ENCODE peak calls at places on chromosome 3, in six cellular contexts. One of them, this sample, is unnamed.

GRCh38 chr3:40299721-40300335 is 9.7 kb upstream of the EIF1B start:
- DNase-seq in HFF-Myc: peak; percentile 50
- DNase-seq in heart right ventricle: no peak
- DNase-seq in NCI-H82: no peak
- DNase-seq in islet precursor cell: no peak
- DNase-seq in ecto neural progenitor cell: no peak
- DNase-seq in this sample: no peak

GRCh38 chr3:184562146-184562861 is 719 bp downstream of the EPHB3 start:
- DNase-seq in HFF-Myc: no peak
- DNase-seq in heart right ventricle: no peak
- DNase-seq in NCI-H82: peak; percentile 62
- DNase-seq in islet precursor cell: no peak
- DNase-seq in ecto neural progenitor cell: peak; percentile 68
- DNase-seq in this sample: no peak

GRCh38 chr3:168559012-168559411 is 463.3 kb upstream of the GOLIM4 start:
- DNase-seq in HFF-Myc: no peak
- DNase-seq in heart right ventricle: no peak
- DNase-seq in NCI-H82: no peak
- DNase-seq in islet precursor cell: no peak
- DNase-seq in ecto neural progenitor cell: no peak
- DNase-seq in this sample: no peak

GRCh38 chr3:139100821-139101220 is 56.1 kb upstream of the PRR23C start:
- DNase-seq in HFF-Myc: no peak
- DNase-seq in heart right ventricle: no peak
- DNase-seq in NCI-H82: no peak
- DNase-seq in islet precursor cell: no peak
- DNase-seq in ecto neural progenitor cell: no peak
- DNase-seq in this sample: no peak

GRCh38 chr3:28322464-28322863 is 26.1 kb upstream of the ZCWPW2 start:
- DNase-seq in HFF-Myc: no peak
- DNase-seq in heart right ventricle: no peak
- DNase-seq in NCI-H82: no peak
- DNase-seq in islet precursor cell: no peak
- DNase-seq in ecto neural progenitor cell: no peak
- DNase-seq in this sample: no peak

GRCh38 chr3:14915636-14916222 is 31.7 kb upstream of the NR2C2 start:
- DNase-seq in HFF-Myc: no peak
- DNase-seq in heart right ventricle: no peak
- DNase-seq in NCI-H82: no peak
- DNase-seq in islet precursor cell: peak; percentile 37
- DNase-seq in ecto neural progenitor cell: no peak
- DNase-seq in this sample: no peak

GRCh38 chr3:31055757-31056156 is 161.3 kb upstream of the GADL1 start:
- DNase-seq in HFF-Myc: no peak
- DNase-seq in heart right ventricle: no peak
- DNase-seq in NCI-H82: no peak
- DNase-seq in islet precursor cell: no peak
- DNase-seq in ecto neural progenitor cell: no peak
- DNase-seq in this sample: no peak

GRCh38 chr3:18988619-18989229 is 159.6 kb upstream of the KCNH8 start:
- DNase-seq in HFF-Myc: no peak
- DNase-seq in heart right ventricle: no peak
- DNase-seq in NCI-H82: peak; percentile 67
- DNase-seq in islet precursor cell: no peak
- DNase-seq in ecto neural progenitor cell: no peak
- DNase-seq in this sample: no peak

GRCh38 chr3:169510378-169510777 is 153.1 kb downstream of the MECOM start:
- DNase-seq in HFF-Myc: no peak
- DNase-seq in heart right ventricle: no peak
- DNase-seq in NCI-H82: peak; percentile 65
- DNase-seq in islet precursor cell: peak; percentile 58
- DNase-seq in ecto neural progenitor cell: no peak
- DNase-seq in this sample: no peak

GRCh38 chr3:185582871-185583270 is 3.2 kb upstream of the SENP2 start:
- DNase-seq in HFF-Myc: no peak
- DNase-seq in heart right ventricle: no peak
- DNase-seq in NCI-H82: no peak
- DNase-seq in islet precursor cell: no peak
- DNase-seq in ecto neural progenitor cell: no peak
- DNase-seq in this sample: no peak

GRCh38 chr3:129619726-129620162 is 13.3 kb upstream of the PLXND1 start:
- DNase-seq in HFF-Myc: no peak
- DNase-seq in heart right ventricle: no peak
- DNase-seq in NCI-H82: no peak
- DNase-seq in islet precursor cell: no peak
- DNase-seq in ecto neural progenitor cell: no peak
- DNase-seq in this sample: peak; percentile 25

GRCh38 chr3:51371943-51372557 is 13.0 kb upstream of the MANF start:
- DNase-seq in HFF-Myc: peak; percentile 51
- DNase-seq in heart right ventricle: no peak
- DNase-seq in NCI-H82: peak; percentile 83
- DNase-seq in islet precursor cell: no peak
- DNase-seq in ecto neural progenitor cell: peak; percentile 66
- DNase-seq in this sample: peak; percentile 25

GRCh38 chr3:182139627-182140357 is 428.1 kb downstream of the SOX2 start:
- DNase-seq in HFF-Myc: no peak
- DNase-seq in heart right ventricle: no peak
- DNase-seq in NCI-H82: no peak
- DNase-seq in islet precursor cell: peak; percentile 90
- DNase-seq in ecto neural progenitor cell: no peak
- DNase-seq in this sample: no peak

GRCh38 chr3:194075802-194076460 is 60.0 kb upstream of the HES1 start:
- DNase-seq in HFF-Myc: no peak
- DNase-seq in heart right ventricle: no peak
- DNase-seq in NCI-H82: no peak
- DNase-seq in islet precursor cell: no peak
- DNase-seq in ecto neural progenitor cell: peak; percentile 64
- DNase-seq in this sample: no peak

GRCh38 chr3:87101873-87102272 is 110.9 kb upstream of the VGLL3 start:
- DNase-seq in HFF-Myc: no peak
- DNase-seq in heart right ventricle: no peak
- DNase-seq in NCI-H82: no peak
- DNase-seq in islet precursor cell: no peak
- DNase-seq in ecto neural progenitor cell: no peak
- DNase-seq in this sample: no peak

GRCh38 chr3:188026191-188026968 is 127.6 kb upstream of the LPP start:
- DNase-seq in HFF-Myc: no peak
- DNase-seq in heart right ventricle: no peak
- DNase-seq in NCI-H82: no peak
- DNase-seq in islet precursor cell: no peak
- DNase-seq in ecto neural progenitor cell: no peak
- DNase-seq in this sample: peak; percentile 22

GRCh38 chr3:158709666-158710083 is 22.6 kb downstream of the RARRES1 start:
- DNase-seq in HFF-Myc: peak; percentile 89
- DNase-seq in heart right ventricle: no peak
- DNase-seq in NCI-H82: peak; percentile 20
- DNase-seq in islet precursor cell: peak; percentile 90
- DNase-seq in ecto neural progenitor cell: no peak
- DNase-seq in this sample: no peak

GRCh38 chr3:31116651-31117050 is 222.2 kb upstream of the GADL1 start:
- DNase-seq in HFF-Myc: no peak
- DNase-seq in heart right ventricle: no peak
- DNase-seq in NCI-H82: no peak
- DNase-seq in islet precursor cell: no peak
- DNase-seq in ecto neural progenitor cell: no peak
- DNase-seq in this sample: no peak

GRCh38 chr3:52670621-52671521 is 14.8 kb downstream of the PBRM1 start:
- DNase-seq in HFF-Myc: peak; percentile 99
- DNase-seq in heart right ventricle: no peak
- DNase-seq in NCI-H82: no peak
- DNase-seq in islet precursor cell: peak; percentile 75
- DNase-seq in ecto neural progenitor cell: no peak
- DNase-seq in this sample: no peak

GRCh38 chr3:193982258-193982659 is 153.7 kb upstream of the HES1 start:
- DNase-seq in HFF-Myc: no peak
- DNase-seq in heart right ventricle: peak; percentile 82
- DNase-seq in NCI-H82: no peak
- DNase-seq in islet precursor cell: no peak
- DNase-seq in ecto neural progenitor cell: no peak
- DNase-seq in this sample: peak; percentile 88

GRCh38 chr3:129572603-129573002 is 29.6 kb downstream of the H1-8 start:
- DNase-seq in HFF-Myc: no peak
- DNase-seq in heart right ventricle: no peak
- DNase-seq in NCI-H82: no peak
- DNase-seq in islet precursor cell: no peak
- DNase-seq in ecto neural progenitor cell: no peak
- DNase-seq in this sample: no peak

This sample was measured in left colon.